ENCODE peak calls at places on chromosomes 13 and 19, in six cellular contexts. L, D, O, S, P and K are unnamed samples.

GRCh38 chr13:40197049-40197448 is 469.4 kb downstream of the FOXO1 start:
- DNase-seq in L (no peak), D (no peak), O (no peak), S (no peak), P (no peak), K (no peak)

GRCh38 chr13:24894277-24894971 is 130.5 kb downstream of the RNF17 start:
- DNase-seq in L (no peak), D (no peak), O (no peak), S (no peak), P (no peak), K (no peak)

GRCh38 chr13:30718661-30719520 is 16.5 kb upstream of the ALOX5AP start:
- DNase-seq in L (peak; percentile 96), D (no peak), O (no peak), S (no peak), P (peak; percentile 69), K (no peak)

GRCh38 chr13:79874396-79875360 is 393.7 kb downstream of the NDFIP2 start:
- DNase-seq in L (peak; percentile 29), D (no peak), O (no peak), S (no peak), P (no peak), K (no peak)

GRCh38 chr13:27171244-27171829 is at the start of gene USP12:
- DNase-seq in L (peak; percentile 24), D (peak; percentile 63), O (peak; percentile 37), S (peak; percentile 77), P (peak; percentile 39), K (peak; percentile 15)

GRCh38 chr19:28899703-28900102 is 313.2 kb downstream of the UQCRFS1 start:
- DNase-seq in L (no peak), D (no peak), O (no peak), S (no peak), P (no peak), K (no peak)

GRCh38 chr19:2469102-2469914 is 6.6 kb upstream of the GADD45B start:
- DNase-seq in L (peak; percentile 87), D (peak; percentile 83), O (no peak), S (no peak), P (peak; percentile 71), K (no peak)

GRCh38 chr13:38340624-38341023 is 9.0 kb upstream of the UFM1 start:
- DNase-seq in L (no peak), D (no peak), O (no peak), S (no peak), P (no peak), K (no peak)

GRCh38 chr13:33799950-33800592 is 17.9 kb upstream of the RFC3 start:
- DNase-seq in L (peak; percentile 48), D (no peak), O (no peak), S (no peak), P (peak; percentile 73), K (no peak)

GRCh38 chr19:1084024-1084868 is 10.9 kb downstream of the POLR2E start:
- DNase-seq in L (no peak), D (no peak), O (no peak), S (no peak), P (no peak), K (no peak)

GRCh38 chr19:6378036-6378435 is 2.3 kb upstream of the PSPN start:
- DNase-seq in L (peak; percentile 80), D (no peak), O (no peak), S (no peak), P (peak; percentile 47), K (no peak)

GRCh38 chr13:100519626-100520025 is 69.0 kb downstream of the GGACT start:
- DNase-seq in L (no peak), D (no peak), O (no peak), S (no peak), P (no peak), K (no peak)

GRCh38 chr13:100520936-100521765 is 67.4 kb downstream of the GGACT start:
- DNase-seq in L (no peak), D (peak; percentile 72), O (no peak), S (no peak), P (no peak), K (no peak)

GRCh38 chr13:100523994-100524393 is 64.6 kb downstream of the GGACT start:
- DNase-seq in L (no peak), D (no peak), O (no peak), S (no peak), P (no peak), K (no peak)

GRCh38 chr13:100523437-100523836 is 65.2 kb downstream of the GGACT start:
- DNase-seq in L (no peak), D (no peak), O (no peak), S (no peak), P (no peak), K (no peak)

DNA sequence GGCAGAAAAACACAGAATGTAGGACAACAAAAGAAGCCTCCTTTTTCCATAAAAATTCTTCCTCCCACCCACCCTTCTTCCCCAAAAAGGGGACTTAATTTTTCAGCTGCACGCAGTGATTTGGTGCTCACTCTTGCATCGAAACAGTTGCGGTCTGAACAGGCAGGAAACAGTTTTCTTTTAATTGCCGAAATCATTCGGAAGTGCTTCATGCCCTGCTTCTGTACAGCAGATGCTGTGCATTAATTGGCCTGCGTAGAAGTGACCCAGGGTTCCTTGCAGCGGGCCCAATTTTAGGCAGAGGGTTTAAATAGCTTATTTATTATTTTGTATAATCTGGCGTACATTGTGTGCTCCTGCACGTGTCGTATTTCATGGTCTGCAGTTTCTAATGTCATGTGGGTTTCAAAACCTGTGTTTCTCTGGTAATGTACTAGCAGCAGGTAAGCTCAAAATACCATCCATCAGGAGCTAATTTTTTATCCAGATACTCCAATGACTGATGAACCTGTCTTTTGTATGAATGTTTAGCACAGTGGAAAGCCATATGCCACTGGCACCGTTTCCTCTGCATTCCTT is 66.6 kb downstream of the GGACT start:
- DNase-seq in L (no peak), D (no peak), O (no peak), S (no peak), P (no peak), K (no peak)
- H3K4me1 ChIP-seq in L (no peaks in the 10 kb centered on the region), D (peaks cover 15% of the 10 kb centered on the region), O (no peaks in the 10 kb centered on the region), S (no peaks in the 10 kb centered on the region), P (peaks cover 7% of the 10 kb centered on the region), K (no peaks in the 10 kb centered on the region)

GRCh38 chr19:8396185-8396562 is 6.0 kb downstream of the RAB11B start:
- DNase-seq in L (no peak), D (no peak), O (no peak), S (peak; percentile 70), P (no peak), K (no peak)
- H3K4me1 ChIP-seq in L (peaks cover 6% of the 10 kb centered on the region), D (no peaks in the 10 kb centered on the region), O (peaks cover 75% of the 10 kb centered on the region), S (peaks cover 67% of the 10 kb centered on the region), P (no peaks in the 10 kb centered on the region), K (peaks cover 29% of the 10 kb centered on the region)

DNA sequence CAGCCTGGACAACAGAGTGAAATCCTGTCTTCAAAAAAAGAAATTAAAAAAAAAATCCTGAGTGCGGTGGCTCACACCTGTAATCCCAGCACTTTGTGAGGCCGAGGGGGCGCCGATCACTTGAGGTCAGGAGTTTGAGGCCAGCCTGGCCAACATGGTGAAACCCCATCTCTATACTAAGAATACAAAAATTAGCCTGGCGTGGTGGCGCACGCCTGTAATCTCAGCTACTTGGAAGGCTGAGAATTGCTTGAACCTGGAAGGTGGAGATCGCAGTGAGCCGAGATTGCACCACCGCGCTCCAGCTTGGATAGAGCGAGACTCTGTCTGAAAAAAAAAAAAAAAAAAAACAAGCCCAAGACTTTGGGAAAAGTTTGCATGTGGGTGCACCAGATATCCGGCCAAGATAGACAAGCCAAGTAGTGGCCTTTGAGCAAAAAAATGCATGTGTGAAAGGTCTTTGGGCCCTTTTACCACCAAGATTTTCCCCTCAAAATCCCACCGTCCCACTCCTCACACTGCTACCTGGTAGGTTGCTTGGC is 5.7 kb downstream of the DNAJB1 start:
- DNase-seq in L (no peak), D (no peak), O (no peak), S (no peak), P (no peak), K (no peak)
- H3K4me1 ChIP-seq in L (peaks cover 25% of the 10 kb centered on the region), D (no peaks in the 10 kb centered on the region), O (peaks cover 56% of the 10 kb centered on the region), S (peaks cover 50% of the 10 kb centered on the region), P (peaks cover 14% of the 10 kb centered on the region), K (peaks cover 28% of the 10 kb centered on the region)

DNA sequence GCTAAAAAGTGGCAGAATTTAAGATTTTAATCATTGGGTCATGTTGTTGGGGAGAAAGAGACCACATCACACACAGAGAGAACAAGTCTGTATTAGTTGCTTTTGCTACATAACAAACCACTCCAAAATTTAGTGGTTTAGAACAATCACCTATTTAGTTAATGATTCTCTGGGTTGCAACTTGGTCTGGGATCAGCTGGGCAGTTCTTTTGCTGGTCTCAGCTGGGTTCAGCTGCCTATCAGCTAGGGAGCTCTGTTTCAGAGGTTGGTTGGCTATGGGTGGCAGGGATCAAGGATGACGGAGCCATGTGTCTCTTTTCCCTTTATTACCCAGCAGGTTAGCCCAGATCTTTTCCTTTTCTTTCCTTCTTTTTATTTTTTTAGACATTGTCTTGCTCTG is 8.9 kb downstream of the PINLYP start:
- DNase-seq in L (no peak), D (no peak), O (no peak), S (no peak), P (no peak), K (no peak)
- H3K4me1 ChIP-seq in L (no peaks in the 10 kb centered on the region), D (no peaks in the 10 kb centered on the region), O (peaks cover 19% of the 10 kb centered on the region), S (peaks cover 20% of the 10 kb centered on the region), P (peaks cover 7% of the 10 kb centered on the region), K (peaks cover 20% of the 10 kb centered on the region)